ENCODE peak calls at places on chromosomes 12 and 14, in four cellular contexts. W, H, R and Z are unnamed samples.
A peak's percentile ranks its signal among the peaks of the same experiment; 100 is the strongest.

GRCh38 chr12:127819066-127819465 is 447.9 kb upstream of the TMEM132C start:
- DNase-seq in W (no peak), H (no peak), R (no peak), Z (no peak)

GRCh38 chr12:132711169-132711843 is 664 bp downstream of the PGAM5 start:
- DNase-seq in W (no peak), H (no peak), R (no peak), Z (no peak)

GRCh38 chr14:21024668-21025373 is at the start of gene NDRG2:
- DNase-seq in W (peak; percentile 78), H (no peak), R (peak; percentile 94), Z (no peak)

GRCh38 chr14:73873660-73874059 is 13.0 kb upstream of the ZNF410 start:
- DNase-seq in W (no peak), H (no peak), R (no peak), Z (no peak)

GRCh38 chr12:43805149-43805856 is 814 bp downstream of the TWF1 start:
- DNase-seq in W (no peak), H (no peak), R (no peak), Z (no peak)

GRCh38 chr14:58535084-58535483 is 102.7 kb upstream of the DACT1 start:
- DNase-seq in W (no peak), H (no peak), R (no peak), Z (no peak)

GRCh38 chr14:39376671-39377403 is 55.4 kb downstream of the FBXO33 start:
- DNase-seq in W (no peak), H (no peak), R (no peak), Z (no peak)

GRCh38 chr12:122064780-122065588 is 13.6 kb upstream of the MLXIP start:
- DNase-seq in W (no peak), H (peak; percentile 65), R (peak; percentile 85), Z (no peak)

GRCh38 chr12:96073346-96074336 is 38.3 kb upstream of the LTA4H start:
- DNase-seq in W (no peak), H (peak; percentile 80), R (no peak), Z (no peak)

GRCh38 chr12:4118017-4118510 is 155.5 kb upstream of the CCND2 start:
- DNase-seq in W (peak; percentile 30), H (peak; percentile 23), R (peak; percentile 63), Z (no peak)

GRCh38 chr12:72330291-72330690 is 58.1 kb downstream of the TRHDE start:
- DNase-seq in W (no peak), H (no peak), R (no peak), Z (no peak)

GRCh38 chr14:104140463-104141331 is 2.3 kb downstream of the KIF26A start:
- DNase-seq in W (peak; percentile 58), H (no peak), R (peak; percentile 55), Z (peak; percentile 82)

GRCh38 chr14:52458721-52459085 is 93.6 kb downstream of the TXNDC16 start:
- DNase-seq in W (no peak), H (peak; percentile 83), R (no peak), Z (no peak)

GRCh38 chr14:28356819-28357218 is 409.8 kb upstream of the FOXG1 start:
- DNase-seq in W (no peak), H (peak; percentile 44), R (no peak), Z (no peak)

GRCh38 chr14:100540141-100540925 is 46.9 kb downstream of the BEGAIN start:
- DNase-seq in W (peak; percentile 58), H (no peak), R (peak; percentile 56), Z (peak; percentile 82)

GRCh38 chr14:93830753-93831461 is 42.6 kb upstream of the PRIMA1 start:
- DNase-seq in W (no peak), H (peak; percentile 12), R (no peak), Z (no peak)

GRCh38 chr12:54337280-54337842 is 12.4 kb downstream of the COPZ1 start:
- DNase-seq in W (no peak), H (no peak), R (no peak), Z (no peak)

GRCh38 chr12:56086096-56086495 is 6.1 kb downstream of the ERBB3 start:
- DNase-seq in W (no peak), H (peak; percentile 83), R (no peak), Z (no peak)

GRCh38 chr12:51687142-51687935 is 96.3 kb downstream of the SCN8A start:
- DNase-seq in W (no peak), H (no peak), R (no peak), Z (no peak)

GRCh38 chr14:56297449-56297848 is 179.2 kb downstream of the PELI2 start:
- DNase-seq in W (no peak), H (no peak), R (no peak), Z (no peak)

GRCh38 chr12:116266220-116266619 is 11.3 kb downstream of the MED13L start:
- DNase-seq in W (no peak), H (peak; percentile 47), R (no peak), Z (no peak)

GRCh38 chr12:54082402-54082892 is 28.8 kb downstream of the HOXC4 start:
- DNase-seq in W (no peak), H (no peak), R (peak; percentile 73), Z (no peak)

GRCh38 chr12:130804216-130804615 is 34.8 kb downstream of the STX2 start:
- DNase-seq in W (no peak), H (no peak), R (no peak), Z (no peak)

GRCh38 chr12:2244013-2244861 is 191.4 kb downstream of the CACNA1C start:
- DNase-seq in W (no peak), H (peak; percentile 5), R (peak; percentile 87), Z (no peak)

GRCh38 chr14:91059576-91060471 is 617 bp downstream of the RPS6KA5 start:
- DNase-seq in W (peak; percentile 70), H (peak; percentile 20), R (peak; percentile 74), Z (peak; percentile 93)

GRCh38 chr12:121657305-121658008 is 12.0 kb downstream of the MORN3 start:
- DNase-seq in W (no peak), H (no peak), R (no peak), Z (no peak)

GRCh38 chr12:111203969-111204368 is 164.9 kb downstream of the PHETA1 start:
- DNase-seq in W (no peak), H (no peak), R (no peak), Z (no peak)

GRCh38 chr14:44317433-44317746 is 189.7 kb downstream of the FSCB start:
- DNase-seq in W (no peak), H (no peak), R (no peak), Z (no peak)

GRCh38 chr14:63180017-63180416 is 24.2 kb upstream of the RHOJ start:
- DNase-seq in W (no peak), H (no peak), R (peak; percentile 76), Z (no peak)

GRCh38 chr12:104480826-104481457 is 24.2 kb downstream of the CHST11 start:
- DNase-seq in W (no peak), H (peak; percentile 72), R (peak; percentile 78), Z (no peak)

GRCh38 chr12:89461649-89462612 is 62.7 kb downstream of the GALNT4 start:
- DNase-seq in W (no peak), H (peak; percentile 75), R (no peak), Z (no peak)

GRCh38 chr12:124096109-124096508 is 123.1 kb downstream of the ZNF664 start:
- DNase-seq in W (no peak), H (no peak), R (no peak), Z (no peak)

DNA sequence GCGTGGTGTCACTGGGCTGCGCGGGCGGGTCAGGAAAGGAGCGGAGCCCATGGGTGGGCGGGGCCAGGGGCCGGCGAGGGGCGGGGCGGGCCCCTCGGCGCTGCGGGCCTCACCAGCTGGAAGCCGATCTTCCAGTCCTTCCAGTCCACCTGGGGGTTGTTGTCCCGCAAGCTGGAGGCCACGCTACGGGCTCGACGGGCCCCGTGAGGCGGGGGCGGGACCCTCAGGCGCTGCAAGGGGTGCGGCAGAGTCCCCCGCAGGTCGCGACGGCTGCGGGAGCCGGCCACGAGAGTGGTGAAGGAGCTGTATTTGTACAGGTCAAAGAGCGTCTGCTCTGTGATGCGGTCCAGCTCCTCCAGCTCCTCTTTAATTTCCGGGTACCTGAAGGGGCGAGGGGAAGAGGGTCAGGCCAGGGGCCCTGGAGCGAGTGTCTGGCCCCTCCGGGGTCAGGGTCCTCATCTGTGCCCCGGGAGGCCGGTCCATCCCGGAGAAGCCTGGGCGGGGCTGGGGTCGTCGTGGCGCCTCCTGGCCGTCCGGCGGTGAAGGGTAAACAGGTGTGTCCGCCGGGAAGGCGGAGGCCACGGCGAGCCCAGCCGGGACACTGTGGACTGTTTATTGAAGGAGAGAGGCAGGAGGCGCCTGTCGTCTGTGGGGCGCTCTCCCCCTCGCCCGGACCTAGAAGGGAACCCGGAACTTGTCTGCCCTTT is 11.9 kb downstream of the SCNN1A start:
- DNase-seq in W (no peak), H (peak; percentile 62), R (peak; percentile 91), Z (peak; percentile 88)
- TF ChIP-seq CTCF in W (no peak), H (peak; percentile 11), R (no peak), Z (no peak)

GRCh38 chr12:46303039-46303666 is 34.3 kb upstream of the SLC38A1 start:
- DNase-seq in W (no peak), H (peak; percentile 78), R (no peak), Z (no peak)
- TF ChIP-seq CTCF in W (peak; percentile 47), H (peak; percentile 53), R (peak; percentile 14), Z (peak; percentile 73)

GRCh38 chr14:83733670-83734069 is 1796.3 kb upstream of the FLRT2 start:
- DNase-seq in W (no peak), H (no peak), R (no peak), Z (no peak)
- TF ChIP-seq CTCF in W (no peak), H (no peak), R (no peak), Z (no peak)

DNA sequence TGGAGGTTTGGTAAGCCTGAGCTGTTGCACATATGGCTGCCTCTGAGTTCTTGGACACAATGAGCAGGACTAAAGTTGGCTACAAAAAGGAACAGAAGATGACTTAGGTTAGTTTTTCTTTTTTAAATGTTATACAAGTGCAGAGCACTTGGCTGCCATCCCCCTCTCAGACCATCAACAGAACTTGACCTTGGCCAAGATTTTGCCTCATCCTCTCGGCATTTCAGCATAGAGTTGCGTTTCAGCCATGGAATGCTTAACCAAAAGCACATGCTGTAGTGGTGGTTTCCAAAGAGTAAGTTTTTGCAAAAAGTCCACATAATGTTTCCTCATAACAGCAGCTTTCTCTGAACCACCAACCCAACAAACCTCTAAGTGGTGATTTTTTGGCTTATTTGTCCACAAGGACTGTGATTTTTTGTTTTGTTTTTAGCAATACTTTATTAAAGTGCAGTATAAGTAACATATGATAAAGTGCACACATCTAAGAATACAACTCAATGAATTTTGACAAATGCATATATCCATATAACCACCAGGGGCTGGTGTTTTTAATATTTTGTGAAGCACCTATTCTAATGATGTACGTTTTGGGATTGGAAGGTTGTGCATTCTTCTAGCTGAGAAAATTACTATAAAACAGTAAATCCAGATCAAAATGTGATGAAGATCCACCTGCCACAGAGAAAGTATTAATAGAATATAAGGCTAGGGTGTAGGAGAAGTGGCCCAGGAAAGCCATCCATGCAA is 12.1 kb upstream of the GALNT16 start:
- DNase-seq in W (no peak), H (no peak), R (peak; percentile 92), Z (no peak)
- TF ChIP-seq CTCF in W (peak; percentile 44), H (no peak), R (peak; percentile 43), Z (peak; percentile 77)

DNA sequence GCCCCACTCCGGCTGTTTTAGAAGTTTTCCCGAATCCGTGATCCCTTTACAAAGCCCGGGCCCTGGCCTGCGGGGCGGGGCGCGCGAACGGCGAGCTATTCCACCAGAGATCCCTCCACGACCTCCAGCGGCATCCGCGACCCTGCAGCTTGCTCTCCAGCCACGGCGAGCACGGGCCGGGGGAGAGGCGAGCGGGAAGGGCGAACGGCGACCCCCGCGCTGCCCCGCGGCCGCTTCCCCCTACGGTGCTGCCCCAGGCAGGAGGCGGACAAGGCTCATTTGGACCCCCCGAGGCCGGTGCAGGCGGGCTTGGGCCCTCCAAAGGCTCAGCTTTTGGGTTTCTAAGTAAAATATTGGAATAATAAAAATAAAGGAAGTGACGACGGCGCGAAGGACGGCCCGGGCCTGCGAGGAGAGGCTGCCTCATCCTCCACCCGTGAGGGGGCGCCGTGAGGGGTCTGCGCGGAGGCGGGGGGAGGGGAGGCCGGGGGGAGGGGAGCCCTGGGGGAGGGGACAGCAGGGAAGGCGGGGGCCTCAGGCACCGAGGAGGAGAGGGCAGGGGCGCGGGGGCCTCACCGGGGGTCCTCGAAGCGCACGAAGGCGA is 600 bp downstream of the SRSF9 start:
- DNase-seq in W (no peak), H (no peak), R (peak; percentile 66), Z (no peak)
- TF ChIP-seq CTCF in W (no peak), H (no peak), R (no peak), Z (no peak)

GRCh38 chr12:106224392-106224706 is 23.5 kb downstream of the CKAP4 start:
- DNase-seq in W (no peak), H (no peak), R (no peak), Z (no peak)
- TF ChIP-seq CTCF in W (peak; percentile 74), H (no peak), R (no peak), Z (peak; percentile 57)